ENCODE peak calls at places on chromosomes 12 and 14, in four cellular contexts. One of them, this sample, is unnamed.

GRCh38 chr12:4858385-4858784 is 51.3 kb upstream of the KCNA1 start:
- DNase-seq in ovary: no peak
- DNase-seq in endothelial cell: peak; percentile 42
- DNase-seq in CD8-positive, alpha-beta T cell: no peak
- DNase-seq in this sample: no peak

GRCh38 chr12:83826112-83826511 is 1086.5 kb downstream of the SLC6A15 start:
- DNase-seq in ovary: no peak
- DNase-seq in CD8-positive, alpha-beta T cell: no peak
- DNase-seq in endothelial cell: peak; percentile 71
- DNase-seq in this sample: peak; percentile 50

GRCh38 chr12:14403711-14404164 is 38.3 kb downstream of the ATF7IP start:
- DNase-seq in CD8-positive, alpha-beta T cell: no peak
- DNase-seq in endothelial cell: no peak
- DNase-seq in ovary: no peak
- DNase-seq in this sample: peak; percentile 75

GRCh38 chr12:843609-844008 is 91.2 kb downstream of the WNK1 start:
- DNase-seq in endothelial cell: no peak
- DNase-seq in ovary: no peak
- DNase-seq in CD8-positive, alpha-beta T cell: no peak
- DNase-seq in this sample: peak; percentile 47

GRCh38 chr14:19823178-19823577 is 19.6 kb downstream of the OR4N2 start:
- DNase-seq in CD8-positive, alpha-beta T cell: no peak
- DNase-seq in endothelial cell: no peak
- DNase-seq in ovary: no peak
- DNase-seq in this sample: no peak

GRCh38 chr14:100645200-100645985 is 58.2 kb upstream of the BEGAIN start:
- DNase-seq in ovary: peak; percentile 86
- DNase-seq in endothelial cell: peak; percentile 95
- DNase-seq in CD8-positive, alpha-beta T cell: peak; percentile 91
- DNase-seq in this sample: peak; percentile 70

GRCh38 chr14:66281036-66281776 is 205.0 kb upstream of the CCDC196 start:
- DNase-seq in ovary: no peak
- DNase-seq in CD8-positive, alpha-beta T cell: no peak
- DNase-seq in endothelial cell: no peak
- DNase-seq in this sample: no peak

GRCh38 chr12:133106253-133106652 is 23.8 kb downstream of the ZNF891 start:
- DNase-seq in CD8-positive, alpha-beta T cell: no peak
- DNase-seq in endothelial cell: no peak
- DNase-seq in ovary: no peak
- DNase-seq in this sample: no peak

GRCh38 chr12:111578276-111578970 is 20.7 kb downstream of the ATXN2 start:
- DNase-seq in endothelial cell: no peak
- DNase-seq in CD8-positive, alpha-beta T cell: no peak
- DNase-seq in ovary: no peak
- DNase-seq in this sample: peak; percentile 86

GRCh38 chr12:15829949-15830348 is 40.8 kb upstream of the EPS8 start:
- DNase-seq in ovary: no peak
- DNase-seq in endothelial cell: no peak
- DNase-seq in CD8-positive, alpha-beta T cell: no peak
- DNase-seq in this sample: peak; percentile 23

GRCh38 chr14:68501621-68502052 is 291.2 kb downstream of the ZFP36L1 start:
- DNase-seq in CD8-positive, alpha-beta T cell: no peak
- DNase-seq in ovary: peak; percentile 59
- DNase-seq in endothelial cell: no peak
- DNase-seq in this sample: no peak

GRCh38 chr12:67517181-67517887 is 131.2 kb upstream of the DYRK2 start:
- DNase-seq in ovary: peak; percentile 26
- DNase-seq in CD8-positive, alpha-beta T cell: no peak
- DNase-seq in endothelial cell: no peak
- DNase-seq in this sample: no peak

GRCh38 chr12:95784286-95784685 is 6.3 kb downstream of the NTN4 start:
- DNase-seq in endothelial cell: no peak
- DNase-seq in CD8-positive, alpha-beta T cell: no peak
- DNase-seq in ovary: no peak
- DNase-seq in this sample: peak; percentile 36

GRCh38 chr12:91620949-91621348 is 438.3 kb upstream of the DCN start:
- DNase-seq in endothelial cell: no peak
- DNase-seq in ovary: no peak
- DNase-seq in CD8-positive, alpha-beta T cell: no peak
- DNase-seq in this sample: no peak
- TF ChIP-seq CTCF in endothelial cell: no peak
- TF ChIP-seq CTCF in ovary: no peak
- TF ChIP-seq CTCF in CD8-positive, alpha-beta T cell: no peak
- TF ChIP-seq CTCF in this sample: no peak

DNA sequence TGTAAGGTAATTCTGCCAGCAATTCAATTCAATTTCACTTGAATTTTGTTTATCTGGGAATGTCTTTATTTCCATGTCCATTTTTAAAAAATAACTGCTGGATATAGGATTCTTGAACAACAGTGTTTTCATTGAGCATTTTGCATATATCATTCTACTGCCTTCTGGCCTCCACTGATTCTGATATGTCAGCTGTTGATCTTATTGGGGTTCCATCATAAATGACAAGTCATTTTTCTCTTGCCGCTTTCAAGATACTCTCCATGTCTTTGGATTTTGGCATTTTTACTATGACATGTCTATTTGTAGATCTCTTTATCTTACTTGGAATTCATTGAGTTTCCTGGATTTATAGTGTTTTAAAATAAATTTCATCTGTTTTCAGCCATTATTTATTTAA is 180.5 kb upstream of the LMNTD1 start:
- DNase-seq in CD8-positive, alpha-beta T cell: no peak
- DNase-seq in ovary: no peak
- DNase-seq in endothelial cell: no peak
- DNase-seq in this sample: no peak
- TF ChIP-seq CTCF in CD8-positive, alpha-beta T cell: no peak
- TF ChIP-seq CTCF in ovary: no peak
- TF ChIP-seq CTCF in endothelial cell: no peak
- TF ChIP-seq CTCF in this sample: no peak

GRCh38 chr14:32513571-32514009 is 184.5 kb downstream of the AKAP6 start:
- DNase-seq in endothelial cell: no peak
- DNase-seq in ovary: no peak
- DNase-seq in CD8-positive, alpha-beta T cell: no peak
- DNase-seq in this sample: peak; percentile 20
- TF ChIP-seq CTCF in endothelial cell: peak; percentile 59
- TF ChIP-seq CTCF in ovary: no peak
- TF ChIP-seq CTCF in CD8-positive, alpha-beta T cell: peak; percentile 31
- TF ChIP-seq CTCF in this sample: peak; percentile 84

GRCh38 chr14:75294649-75295033 is 16.0 kb downstream of the FOS start:
- DNase-seq in endothelial cell: no peak
- DNase-seq in CD8-positive, alpha-beta T cell: no peak
- DNase-seq in ovary: no peak
- DNase-seq in this sample: no peak
- TF ChIP-seq CTCF in endothelial cell: no peak
- TF ChIP-seq CTCF in CD8-positive, alpha-beta T cell: no peak
- TF ChIP-seq CTCF in ovary: no peak
- TF ChIP-seq CTCF in this sample: peak; percentile 52

GRCh38 chr12:46354799-46355194 is 17.8 kb downstream of the SLC38A2 start:
- DNase-seq in ovary: no peak
- DNase-seq in CD8-positive, alpha-beta T cell: no peak
- DNase-seq in endothelial cell: no peak
- DNase-seq in this sample: no peak
- TF ChIP-seq CTCF in ovary: no peak
- TF ChIP-seq CTCF in CD8-positive, alpha-beta T cell: no peak
- TF ChIP-seq CTCF in endothelial cell: no peak
- TF ChIP-seq CTCF in this sample: no peak

GRCh38 chr12:122819209-122819805 is 15.9 kb upstream of the HIP1R start:
- DNase-seq in ovary: no peak
- DNase-seq in endothelial cell: no peak
- DNase-seq in CD8-positive, alpha-beta T cell: no peak
- DNase-seq in this sample: no peak

GRCh38 chr12:122807651-122808050 is 27.6 kb upstream of the HIP1R start:
- DNase-seq in ovary: no peak
- DNase-seq in CD8-positive, alpha-beta T cell: no peak
- DNase-seq in endothelial cell: no peak
- DNase-seq in this sample: no peak

GRCh38 chr12:122811777-122812176 is 23.5 kb upstream of the HIP1R start:
- DNase-seq in CD8-positive, alpha-beta T cell: no peak
- DNase-seq in endothelial cell: no peak
- DNase-seq in ovary: no peak
- DNase-seq in this sample: no peak

GRCh38 chr12:122813310-122813713 is 21.9 kb upstream of the HIP1R start:
- DNase-seq in CD8-positive, alpha-beta T cell: no peak
- DNase-seq in endothelial cell: no peak
- DNase-seq in ovary: no peak
- DNase-seq in this sample: no peak
- TF ChIP-seq CTCF in CD8-positive, alpha-beta T cell: no peak
- TF ChIP-seq CTCF in endothelial cell: no peak
- TF ChIP-seq CTCF in ovary: no peak
- TF ChIP-seq CTCF in this sample: no peak

DNA sequence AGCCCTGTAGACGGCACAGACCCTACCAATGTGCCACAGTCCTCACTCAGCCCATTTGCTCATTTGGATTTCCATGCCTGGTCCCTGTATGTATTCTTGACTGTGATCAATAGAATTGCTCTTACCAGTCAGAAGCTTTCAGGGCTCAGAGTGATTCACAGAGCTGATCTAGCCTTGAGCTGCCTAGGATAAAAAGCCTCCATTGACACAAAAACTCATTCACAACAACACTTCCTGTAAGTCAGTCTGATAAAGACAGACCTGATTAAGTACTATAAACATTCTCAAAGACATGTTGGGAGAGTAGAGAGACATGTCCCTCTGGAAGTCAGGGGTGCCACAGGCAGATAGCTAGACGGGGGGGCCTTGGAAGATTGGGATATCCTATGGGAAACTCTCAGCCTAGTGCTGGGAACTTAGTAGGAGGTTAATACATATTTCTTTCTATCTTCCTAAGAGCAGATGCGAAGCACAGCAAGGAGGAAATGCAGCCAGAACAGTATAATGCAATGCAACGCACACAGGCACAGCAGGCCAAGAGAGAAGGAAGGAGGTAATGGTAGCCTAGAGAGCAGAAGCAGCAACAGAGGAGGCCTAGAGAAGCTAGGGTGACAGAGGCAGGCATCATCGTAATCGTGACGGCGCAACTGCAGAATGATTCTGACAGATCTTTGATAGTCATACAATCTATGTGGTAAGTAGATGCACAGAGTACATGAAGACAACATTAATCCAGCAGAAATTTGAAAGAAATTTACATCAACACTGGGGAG is 1.9 kb upstream of the PELI2 start:
- DNase-seq in ovary: no peak
- DNase-seq in CD8-positive, alpha-beta T cell: no peak
- DNase-seq in endothelial cell: no peak
- DNase-seq in this sample: no peak
- TF ChIP-seq CTCF in ovary: no peak
- TF ChIP-seq CTCF in CD8-positive, alpha-beta T cell: no peak
- TF ChIP-seq CTCF in endothelial cell: no peak
- TF ChIP-seq CTCF in this sample: no peak

DNA sequence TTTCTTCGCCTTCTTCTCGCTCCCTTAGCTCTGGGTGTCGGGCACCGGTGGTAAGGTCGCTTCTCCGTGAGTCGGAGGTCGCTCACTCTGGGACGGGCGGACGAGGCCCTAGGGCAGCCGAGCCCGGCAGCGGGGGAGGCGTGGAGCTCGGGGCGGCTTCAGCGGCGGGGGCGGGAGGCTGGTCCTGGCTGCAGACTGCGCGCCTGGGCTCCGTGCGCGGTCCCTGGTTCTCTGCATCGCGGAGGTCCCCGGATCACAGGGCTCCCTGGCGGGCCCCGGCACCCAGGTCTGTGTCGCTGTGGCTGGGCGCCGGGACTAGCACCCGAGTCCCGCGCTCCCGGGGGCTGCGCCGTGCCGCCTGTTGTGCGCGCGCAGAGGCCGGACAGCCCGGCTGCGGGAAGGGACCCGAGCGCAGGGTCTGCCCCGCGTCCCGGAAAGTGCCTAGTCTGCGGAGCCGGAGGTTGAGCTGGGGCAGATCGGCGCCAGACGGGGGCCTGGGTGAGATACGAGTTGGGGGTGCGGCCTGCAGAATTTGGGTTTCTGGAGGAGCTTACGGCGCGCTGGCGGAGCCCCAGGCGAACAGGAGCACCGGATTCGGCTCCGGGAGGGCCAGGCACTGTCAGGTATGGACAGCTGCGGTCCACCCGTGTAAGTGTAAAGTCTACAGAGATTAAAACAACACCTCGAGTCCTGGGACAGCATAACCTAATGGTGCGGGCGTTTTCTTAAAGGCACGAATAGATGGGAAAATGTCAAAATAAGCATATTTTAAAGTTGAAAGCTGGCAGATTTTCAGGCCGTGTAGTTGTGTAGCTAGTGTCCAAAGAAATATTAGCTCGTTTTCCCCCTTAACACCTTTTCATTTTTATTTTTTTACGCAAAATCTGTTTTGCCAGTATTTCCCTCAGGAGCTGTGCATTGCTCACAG is 722 bp downstream of the FRMD6 start:
- DNase-seq in CD8-positive, alpha-beta T cell: no peak
- DNase-seq in ovary: peak; percentile 68
- DNase-seq in endothelial cell: peak; percentile 56
- DNase-seq in this sample: no peak
- TF ChIP-seq CTCF in CD8-positive, alpha-beta T cell: peak; percentile 27
- TF ChIP-seq CTCF in ovary: no peak
- TF ChIP-seq CTCF in endothelial cell: peak; percentile 43
- TF ChIP-seq CTCF in this sample: peak; percentile 64

GRCh38 chr12:45215419-45216296 is at the start of gene ANO6:
- DNase-seq in endothelial cell: peak; percentile 90
- DNase-seq in ovary: peak; percentile 85
- DNase-seq in CD8-positive, alpha-beta T cell: peak; percentile 80
- DNase-seq in this sample: peak; percentile 88

GRCh38 chr12:45214071-45214470 is 1.8 kb upstream of the ANO6 start:
- DNase-seq in endothelial cell: no peak
- DNase-seq in CD8-positive, alpha-beta T cell: no peak
- DNase-seq in ovary: no peak
- DNase-seq in this sample: no peak

GRCh38 chr12:45214739-45215418 is 1.0 kb upstream of the ANO6 start:
- DNase-seq in CD8-positive, alpha-beta T cell: no peak
- DNase-seq in endothelial cell: no peak
- DNase-seq in ovary: peak; percentile 41
- DNase-seq in this sample: no peak

GRCh38 chr12:45212064-45212463 is 3.8 kb upstream of the ANO6 start:
- DNase-seq in CD8-positive, alpha-beta T cell: no peak
- DNase-seq in ovary: no peak
- DNase-seq in endothelial cell: no peak
- DNase-seq in this sample: no peak

GRCh38 chr12:45213107-45213506 is 2.8 kb upstream of the ANO6 start:
- DNase-seq in CD8-positive, alpha-beta T cell: no peak
- DNase-seq in endothelial cell: no peak
- DNase-seq in ovary: no peak
- DNase-seq in this sample: no peak
- TF ChIP-seq CTCF in CD8-positive, alpha-beta T cell: no peak
- TF ChIP-seq CTCF in endothelial cell: peak; percentile 49
- TF ChIP-seq CTCF in ovary: no peak
- TF ChIP-seq CTCF in this sample: peak; percentile 56

DNA sequence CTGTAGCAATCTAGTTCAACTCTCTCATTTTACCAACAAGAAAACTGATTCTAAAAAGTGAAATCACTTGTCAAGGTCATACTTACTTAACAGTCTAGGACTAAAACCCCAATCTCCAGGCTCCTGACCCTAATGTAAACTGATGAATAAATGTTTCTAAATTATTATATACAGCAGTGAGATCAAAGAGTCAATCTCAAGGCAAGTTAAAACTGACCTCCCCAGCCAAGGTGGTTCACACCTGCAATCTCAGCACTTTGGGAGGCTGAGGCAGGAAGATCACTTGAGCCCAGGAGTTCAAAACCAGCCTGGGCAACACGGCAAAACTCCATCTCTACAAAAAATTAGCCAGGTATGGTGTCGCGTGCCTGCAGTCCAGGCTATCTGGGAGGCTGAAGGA is 15.3 kb downstream of the CLIP1 start:
- DNase-seq in ovary: no peak
- DNase-seq in endothelial cell: no peak
- DNase-seq in CD8-positive, alpha-beta T cell: no peak
- DNase-seq in this sample: no peak
- TF ChIP-seq CTCF in ovary: no peak
- TF ChIP-seq CTCF in endothelial cell: no peak
- TF ChIP-seq CTCF in CD8-positive, alpha-beta T cell: no peak
- TF ChIP-seq CTCF in this sample: no peak

This sample was measured in HFFc6.